ENCODE peak calls at places on chromosomes 3 and 15, in nine cellular contexts. B, U, H, W, I, R, E, G and K are unnamed samples. For H3K4me1, the result is how much of the 10 kb centered on the place peaks cover.

GRCh38 chr15:27743638-27744037 is 355.5 kb downstream of the OCA2 start:
- DNase-seq in E (no peak), R (no peak), W (peak), I (no peak), U (no peak), G (no peak), B (no peak), H (peak), K (no peak)

GRCh38 chr15:33679065-33679464 is 289.2 kb upstream of the CHRM5 start:
- DNase-seq in B (no peak), H (no peak), E (no peak), R (no peak), W (no peak), I (no peak), U (no peak), G (no peak), K (no peak)

GRCh38 chr3:182364323-182364722 is 429.0 kb upstream of the ATP11B start:
- DNase-seq in E (no peak), B (no peak), R (no peak), G (peak), H (no peak), U (no peak), I (no peak), W (no peak), K (no peak)

GRCh38 chr3:109656225-109656624 is 318.9 kb upstream of the DPPA4 start:
- DNase-seq in W (no peak), G (no peak), R (no peak), B (no peak), U (no peak), H (no peak), I (no peak), E (no peak), K (no peak)

GRCh38 chr15:25784876-25785642 is 78.1 kb downstream of the ATP10A start:
- DNase-seq in U (no peak), G (no peak), W (no peak), H (no peak), E (no peak), R (no peak), I (no peak), B (no peak), K (peak)

GRCh38 chr3:125591116-125591755 is 4.1 kb downstream of the OSBPL11 start:
- DNase-seq in R (no peak), B (peak), E (no peak), G (peak), I (no peak), U (no peak), H (no peak), W (no peak), K (no peak)

GRCh38 chr3:34106879-34107278 is 308.4 kb downstream of the PDCD6IP start:
- DNase-seq in B (peak), R (no peak), E (no peak), H (no peak), U (no peak), G (peak), I (no peak), W (peak), K (no peak)

GRCh38 chr3:142117052-142117451 is 32.3 kb downstream of the TFDP2 start:
- DNase-seq in U (no peak), W (no peak), G (no peak), E (no peak), H (no peak), R (no peak), B (no peak), I (peak), K (no peak)

GRCh38 chr15:101264911-101265641 is 12.2 kb downstream of the SELENOS start:
- DNase-seq in E (no peak), G (no peak), U (no peak), R (no peak), W (no peak), B (peak), I (no peak), H (no peak), K (peak)

GRCh38 chr3:29384640-29385039 is 103.8 kb downstream of the RBMS3 start:
- DNase-seq in B (peak), E (no peak), U (no peak), H (no peak), I (no peak), W (no peak), G (peak), R (peak), K (peak)

GRCh38 chr15:67225336-67225735 is 29.1 kb downstream of the AAGAB start:
- DNase-seq in B (no peak), W (no peak), E (no peak), U (no peak), R (no peak), I (no peak), G (no peak), H (no peak), K (no peak)

GRCh38 chr3:117393801-117394200 is 684.2 kb downstream of the TUSC7 start:
- DNase-seq in I (no peak), B (no peak), E (no peak), W (no peak), U (no peak), H (no peak), G (no peak), R (no peak), K (no peak)

GRCh38 chr3:49158792-49159191 is 7.3 kb downstream of the CCDC71 start:
- DNase-seq in R (no peak), W (no peak), G (no peak), H (no peak), I (no peak), B (no peak), E (no peak), U (no peak), K (no peak)

GRCh38 chr15:67771201-67771600 is 54.1 kb upstream of the SKOR1 start:
- DNase-seq in R (no peak), W (no peak), B (no peak), E (no peak), I (no peak), H (no peak), G (peak), U (no peak), K (no peak)

GRCh38 chr3:74465652-74466415 is 148.6 kb downstream of the CNTN3 start:
- DNase-seq in R (no peak), E (no peak), B (no peak), I (no peak), U (no peak), W (no peak), G (no peak), H (no peak), K (no peak)
- H3K27ac ChIP-seq in R (no peak), E (no peak), B (no peak), I (no peak), U (no peak), W (no peak), G (no peak), H (no peak), K (no peak)

GRCh38 chr3:129009266-129009665 is 8.2 kb downstream of the EFCC1 start:
- DNase-seq in W (no peak), E (no peak), H (no peak), R (no peak), I (no peak), U (no peak), G (no peak), B (no peak), K (no peak)

GRCh38 chr3:129006864-129007263 is 5.8 kb downstream of the EFCC1 start:
- DNase-seq in G (no peak), W (no peak), H (no peak), U (no peak), B (no peak), I (no peak), R (no peak), E (no peak), K (no peak)

GRCh38 chr3:129005526-129006303 is 4.6 kb downstream of the EFCC1 start:
- DNase-seq in U (no peak), I (no peak), H (no peak), W (peak), R (peak), G (no peak), E (no peak), B (peak), K (peak)

GRCh38 chr3:129010316-129010956 is 9.3 kb downstream of the EFCC1 start:
- DNase-seq in G (no peak), B (no peak), U (no peak), E (no peak), W (no peak), H (no peak), I (no peak), R (no peak), K (peak)

GRCh38 chr3:129007792-129008191 is 6.7 kb downstream of the EFCC1 start:
- DNase-seq in B (no peak), W (no peak), U (no peak), G (no peak), E (no peak), H (no peak), R (no peak), I (no peak), K (no peak)
- H3K4me1 ChIP-seq in B (under half), W (under half), U (under half), G (under half), E (under half), H (half or more), R (under half), I (under half), K (half or more)

GRCh38 chr15:53473886-53474285 is 285.6 kb downstream of the WDR72 start:
- DNase-seq in I (no peak), G (no peak), H (peak), E (no peak), W (no peak), U (no peak), B (no peak), R (no peak), K (no peak)

GRCh38 chr15:53472883-53473282 is 286.6 kb downstream of the WDR72 start:
- DNase-seq in G (no peak), I (no peak), R (no peak), U (no peak), W (no peak), H (peak), B (peak), E (no peak), K (no peak)

GRCh38 chr15:53473435-53473834 is 286.0 kb downstream of the WDR72 start:
- DNase-seq in G (no peak), W (no peak), E (no peak), H (peak), I (no peak), U (no peak), B (no peak), R (no peak), K (no peak)

GRCh38 chr15:53469422-53469821 is 290.0 kb downstream of the WDR72 start:
- DNase-seq in H (no peak), B (no peak), E (no peak), G (no peak), R (no peak), I (no peak), W (no peak), U (no peak), K (no peak)

GRCh38 chr15:53472210-53472609 is 287.3 kb downstream of the WDR72 start:
- DNase-seq in G (no peak), E (no peak), B (peak), R (no peak), W (no peak), U (no peak), H (no peak), I (no peak), K (no peak)
- H3K27ac ChIP-seq in G (no peak), E (no peak), B (no peak), R (no peak), W (no peak), U (no peak), H (no peak), I (no peak), K (no peak)

GRCh38 chr15:58458076-58458475 is 26.3 kb downstream of the LIPC start:
- DNase-seq in G (no peak), W (no peak), H (no peak), B (no peak), I (no peak), E (no peak), U (no peak), R (no peak), K (no peak)

GRCh38 chr15:58460872-58461271 is 29.1 kb downstream of the LIPC start:
- DNase-seq in U (no peak), W (no peak), R (no peak), H (no peak), B (no peak), E (no peak), G (no peak), I (no peak), K (no peak)

GRCh38 chr15:58460108-58460507 is 28.3 kb downstream of the LIPC start:
- DNase-seq in G (no peak), R (no peak), H (no peak), E (no peak), W (no peak), B (no peak), U (no peak), I (no peak), K (no peak)

GRCh38 chr15:58459045-58459444 is 27.3 kb downstream of the LIPC start:
- DNase-seq in B (no peak), R (no peak), E (no peak), H (no peak), G (no peak), W (no peak), U (no peak), I (no peak), K (no peak)

GRCh38 chr15:58459562-58459961 is 27.8 kb downstream of the LIPC start:
- DNase-seq in R (peak), B (no peak), I (no peak), E (no peak), U (no peak), W (no peak), G (no peak), H (no peak), K (no peak)
- H3K4me1 ChIP-seq in R (under half), B (under half), I (half or more), E (under half), U (under half), W (under half), G (under half), H (under half), K (under half)

GRCh38 chr3:187919018-187919417 is 173.8 kb upstream of the BCL6 start:
- DNase-seq in W (no peak), B (peak), H (no peak), I (no peak), E (no peak), G (no peak), R (no peak), U (peak), K (no peak)
- H3K27ac ChIP-seq in W (no peak), B (no peak), H (no peak), I (no peak), E (no peak), G (no peak), R (no peak), U (peak), K (no peak)

DNA sequence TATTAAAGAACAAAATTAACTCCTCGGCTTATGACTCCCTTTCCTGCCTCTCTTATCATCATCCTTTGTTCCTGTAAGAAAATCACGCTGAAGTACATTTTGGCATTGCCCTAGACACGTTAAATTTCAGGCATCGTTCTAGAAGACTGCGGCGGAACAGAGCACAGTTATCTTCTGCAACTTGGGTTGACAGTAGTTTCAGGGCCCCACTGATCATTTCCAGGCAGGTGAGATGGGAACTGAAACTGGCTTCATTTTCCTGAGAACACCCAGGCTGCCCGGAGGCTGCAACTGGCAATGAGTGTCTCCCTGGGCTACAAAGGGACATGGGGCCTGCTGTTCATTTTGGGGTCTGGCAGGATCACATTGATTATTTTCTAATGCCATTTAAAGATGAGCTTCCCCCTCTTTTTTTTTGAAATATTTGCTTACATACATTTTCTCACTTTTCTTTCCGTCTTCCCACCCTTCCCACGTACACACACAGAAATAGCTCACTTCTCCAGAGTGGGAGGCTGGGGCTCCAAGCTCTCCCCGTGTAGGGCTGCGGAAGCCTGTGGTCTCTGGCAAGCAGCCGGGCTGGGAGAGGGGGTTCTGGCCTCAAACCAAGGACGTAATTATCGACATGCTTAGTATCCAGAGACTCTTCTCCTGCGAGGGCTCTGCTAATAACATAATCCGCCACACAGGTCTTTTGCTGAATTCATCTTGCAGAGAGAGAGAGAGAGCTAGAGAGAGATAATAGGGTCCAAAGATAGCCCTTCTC is 267.4 kb downstream of the ABHD5 start:
- DNase-seq in U (no peak), H (no peak), R (no peak), W (no peak), B (no peak), G (no peak), I (no peak), E (no peak), K (no peak)
- H3K4me1 ChIP-seq in U (under half), H (under half), R (under half), W (under half), B (under half), G (under half), I (under half), E (under half), K (under half)

GRCh38 chr15:98878172-98878571 is 129.4 kb downstream of the PGPEP1L start:
- DNase-seq in R (no peak), G (no peak), I (no peak), E (no peak), H (no peak), B (no peak), U (no peak), W (no peak), K (no peak)
- H3K27ac ChIP-seq in R (peak), G (peak), I (no peak), E (peak), H (peak), B (no peak), U (no peak), W (peak), K (peak)

GRCh38 chr15:41950505-41950904 is 21.9 kb downstream of the EHD4 start:
- DNase-seq in I (no peak), G (no peak), W (no peak), E (no peak), H (no peak), U (no peak), R (no peak), B (no peak), K (no peak)
- H3K4me1 ChIP-seq in I (under half), G (under half), W (under half), E (under half), H (half or more), U (under half), R (half or more), B (half or more), K (half or more)

GRCh38 chr15:82021992-82022391 is 23.8 kb downstream of the MEX3B start:
- DNase-seq in B (peak), H (no peak), E (no peak), G (no peak), W (no peak), U (no peak), R (peak), I (no peak), K (no peak)
- H3K27ac ChIP-seq in B (no peak), H (no peak), E (no peak), G (no peak), W (no peak), U (no peak), R (no peak), I (no peak), K (no peak)